ENCODE peak calls at places on chromosomes 6 and 20, in four cellular contexts. T is breast epithelium, Q is testis, D is spleen. K is an unnamed sample.

GRCh38 chr6:144053601-144054000 is 41.8 kb downstream of the SF3B5 start:
- DNase-seq in T (no peak), Q (no peak), D (no peak), K (no peak)

GRCh38 chr20:1469925-1470571 is 3.4 kb upstream of the NSFL1C start:
- DNase-seq in T (peak; percentile 73), Q (peak; percentile 85), D (peak; percentile 85), K (peak; percentile 79)

GRCh38 chr20:57746832-57747404 is 37.1 kb upstream of the PMEPA1 start:
- DNase-seq in T (no peak), Q (no peak), D (peak; percentile 39), K (no peak)

GRCh38 chr6:161134550-161135298 is 139.1 kb downstream of the AGPAT4 start:
- DNase-seq in T (no peak), Q (no peak), D (no peak), K (no peak)

GRCh38 chr20:2133318-2134183 is 31.9 kb downstream of the STK35 start:
- DNase-seq in T (no peak), Q (no peak), D (peak; percentile 53), K (no peak)

GRCh38 chr20:62624325-62624690 is 18.0 kb upstream of the SLCO4A1 start:
- DNase-seq in T (no peak), Q (no peak), D (peak; percentile 93), K (no peak)

GRCh38 chr20:61885759-61886715 is 179.6 kb downstream of the TAF4 start:
- DNase-seq in T (no peak), Q (no peak), D (peak; percentile 59), K (no peak)

GRCh38 chr6:54716869-54717268 is 129.7 kb upstream of the FAM83B start:
- DNase-seq in T (no peak), Q (no peak), D (no peak), K (no peak)

GRCh38 chr20:12924126-12924525 is 84.6 kb upstream of the SPTLC3 start:
- DNase-seq in T (no peak), Q (no peak), D (no peak), K (no peak)

GRCh38 chr6:45845546-45845945 is 170.1 kb downstream of the CLIC5 start:
- DNase-seq in T (no peak), Q (no peak), D (no peak), K (no peak)

GRCh38 chr20:24742989-24743388 is 206.1 kb upstream of the CST7 start:
- DNase-seq in T (no peak), Q (no peak), D (no peak), K (no peak)

GRCh38 chr6:169387809-169388383 is 134.2 kb upstream of the THBS2 start:
- DNase-seq in T (no peak), Q (no peak), D (no peak), K (no peak)

GRCh38 chr6:169388767-169389166 is 135.1 kb upstream of the THBS2 start:
- DNase-seq in T (no peak), Q (no peak), D (no peak), K (no peak)

GRCh38 chr6:169385237-169385880 is 131.7 kb upstream of the THBS2 start:
- DNase-seq in T (no peak), Q (no peak), D (no peak), K (no peak)

GRCh38 chr6:169384291-169384690 is 130.6 kb upstream of the THBS2 start:
- DNase-seq in T (no peak), Q (no peak), D (no peak), K (no peak)

GRCh38 chr6:169386431-169387057 is 132.9 kb upstream of the THBS2 start:
- DNase-seq in T (no peak), Q (peak; percentile 49), D (no peak), K (no peak)
- H3K4me3 ChIP-seq in T (no peak overlapping the region), Q (no peak overlapping the region), D (no peak overlapping the region), K (no peak overlapping the region)

GRCh38 chr20:58986286-58986967 is 5.4 kb downstream of the NELFCD start:
- DNase-seq in T (no peak), Q (peak; percentile 9), D (peak; percentile 34), K (no peak)

GRCh38 chr20:58987790-58988564 is 6.9 kb downstream of the NELFCD start:
- DNase-seq in T (no peak), Q (no peak), D (peak; percentile 55), K (peak; percentile 15)

GRCh38 chr20:58986968-58987517 is 6.0 kb downstream of the NELFCD start:
- DNase-seq in T (no peak), Q (peak; percentile 69), D (peak; percentile 59), K (no peak)

GRCh38 chr20:58989196-58989595 is 8.1 kb downstream of the NELFCD start:
- DNase-seq in T (no peak), Q (no peak), D (peak; percentile 25), K (peak; percentile 12)

DNA sequence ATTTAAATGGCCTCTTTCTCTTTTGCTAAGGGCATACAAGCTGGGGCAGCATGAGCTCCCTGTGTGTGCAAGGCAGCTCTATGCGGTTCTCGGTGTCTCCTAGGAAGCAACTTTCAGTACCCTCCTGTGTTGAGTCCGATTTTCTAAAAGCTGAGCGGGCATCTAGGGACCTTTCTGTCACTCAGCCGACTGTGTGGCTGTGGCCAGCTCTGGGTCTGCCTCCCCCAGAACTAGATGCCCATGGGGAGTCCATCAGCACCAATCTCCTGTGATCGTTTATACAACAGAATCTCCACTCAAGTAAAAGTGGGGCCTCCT is 7.5 kb downstream of the NELFCD start:
- DNase-seq in T (no peak), Q (no peak), D (peak; percentile 34), K (no peak)
- TF ChIP-seq POLR2A in T (no peak), Q (no peak), D (no peak), K (no peak)

GRCh38 chr6:17280138-17280537 is 1.0 kb upstream of the RBM24 start:
- DNase-seq in T (no peak), Q (no peak), D (no peak), K (no peak)
- H3K4me3 ChIP-seq in T (no peak overlapping the region), Q (peak overlapping the region; percentile 69), D (no peak overlapping the region), K (peak overlapping the region; percentile 73)

GRCh38 chr6:167095888-167096287 is 27.0 kb upstream of the CCR6 start:
- DNase-seq in T (no peak), Q (no peak), D (no peak), K (no peak)

GRCh38 chr6:167094436-167094819 is 28.5 kb upstream of the CCR6 start:
- DNase-seq in T (no peak), Q (no peak), D (no peak), K (no peak)

GRCh38 chr6:167093406-167093921 is 29.4 kb upstream of the CCR6 start:
- DNase-seq in T (no peak), Q (no peak), D (peak; percentile 82), K (no peak)

GRCh38 chr6:167093922-167094432 is 28.9 kb upstream of the CCR6 start:
- DNase-seq in T (no peak), Q (peak; percentile 50), D (peak; percentile 94), K (peak; percentile 24)

GRCh38 chr6:167094820-167095637 is 27.9 kb upstream of the CCR6 start:
- DNase-seq in T (no peak), Q (no peak), D (no peak), K (no peak)
- TF ChIP-seq POLR2A in T (no peak), Q (no peak), D (no peak), K (no peak)

DNA sequence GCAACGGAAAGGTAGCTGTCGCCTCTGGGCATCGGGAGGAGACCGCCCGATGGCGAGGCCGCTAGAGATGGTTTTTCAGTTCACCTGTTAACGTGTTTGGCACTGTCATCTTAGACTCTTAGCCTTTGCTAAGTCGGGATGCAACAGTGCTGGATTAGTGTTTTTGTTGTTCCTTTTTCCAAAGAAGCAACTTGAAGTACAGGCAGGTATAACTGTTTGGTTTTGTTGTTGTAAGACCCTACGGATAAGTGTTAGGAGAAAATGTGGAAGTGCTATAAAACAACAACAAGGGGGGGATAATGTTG is 723 bp downstream of the MANEA start:
- DNase-seq in T (no peak), Q (no peak), D (peak; percentile 87), K (no peak)
- H3K4me3 ChIP-seq in T (peak overlapping the region; percentile 81), Q (peak overlapping the region; percentile 89), D (peak overlapping the region; percentile 74), K (peak overlapping the region; percentile 66)

GRCh38 chr20:33627577-33628216 is 34.4 kb upstream of the C20orf144 start:
- DNase-seq in T (no peak), Q (no peak), D (no peak), K (no peak)
- TF ChIP-seq POLR2A in T (no peak), Q (no peak), D (no peak), K (no peak)

GRCh38 chr6:16713597-16713996 is 47.7 kb downstream of the ATXN1 start:
- DNase-seq in T (no peak), Q (no peak), D (no peak), K (no peak)
- H3K4me3 ChIP-seq in T (no peak overlapping the region), Q (no peak overlapping the region), D (no peak overlapping the region), K (no peak overlapping the region)

K was measured in heart left ventricle.